ENCODE peak calls at places on chromosomes 13 and 19, in ten cellular contexts. One of them, this sample, is unnamed.

GRCh38 chr13:112741185-112741755 is 51.4 kb downstream of the ATP11A start:
- DNase-seq in Peyer's patch: no peak
- DNase-seq in tibial nerve: no peak
- DNase-seq in upper lobe of left lung: no peak
- DNase-seq in HepG2: no peak
- DNase-seq in IMR-90: no peak
- DNase-seq in transverse colon: no peak
- DNase-seq in heart left ventricle: no peak
- DNase-seq in lower leg skin: no peak
- DNase-seq in K562: no peak
- DNase-seq in this sample: no peak

GRCh38 chr13:59281453-59281852 is 882.3 kb downstream of the DIAPH3 start:
- DNase-seq in Peyer's patch: no peak
- DNase-seq in tibial nerve: no peak
- DNase-seq in lower leg skin: no peak
- DNase-seq in K562: no peak
- DNase-seq in heart left ventricle: no peak
- DNase-seq in IMR-90: no peak
- DNase-seq in upper lobe of left lung: no peak
- DNase-seq in transverse colon: no peak
- DNase-seq in HepG2: no peak
- DNase-seq in this sample: no peak

GRCh38 chr13:86846501-86846900 is 824.7 kb upstream of the SLITRK5 start:
- DNase-seq in heart left ventricle: no peak
- DNase-seq in tibial nerve: no peak
- DNase-seq in IMR-90: peak; percentile 12
- DNase-seq in K562: no peak
- DNase-seq in lower leg skin: no peak
- DNase-seq in Peyer's patch: no peak
- DNase-seq in transverse colon: no peak
- DNase-seq in upper lobe of left lung: no peak
- DNase-seq in HepG2: no peak
- DNase-seq in this sample: peak; percentile 40

GRCh38 chr13:47480941-47481340 is 520.1 kb downstream of the SUCLA2 start:
- DNase-seq in Peyer's patch: no peak
- DNase-seq in IMR-90: no peak
- DNase-seq in lower leg skin: no peak
- DNase-seq in K562: no peak
- DNase-seq in transverse colon: no peak
- DNase-seq in heart left ventricle: no peak
- DNase-seq in HepG2: no peak
- DNase-seq in tibial nerve: no peak
- DNase-seq in upper lobe of left lung: no peak
- DNase-seq in this sample: no peak

GRCh38 chr19:47269596-47269995 is 5.1 kb upstream of the INAFM1 start:
- DNase-seq in K562: no peak
- DNase-seq in transverse colon: no peak
- DNase-seq in tibial nerve: no peak
- DNase-seq in heart left ventricle: no peak
- DNase-seq in upper lobe of left lung: no peak
- DNase-seq in lower leg skin: no peak
- DNase-seq in HepG2: no peak
- DNase-seq in Peyer's patch: no peak
- DNase-seq in IMR-90: no peak
- DNase-seq in this sample: no peak

GRCh38 chr19:13984186-13984585 is 21.9 kb downstream of the RFX1 start:
- DNase-seq in lower leg skin: no peak
- DNase-seq in Peyer's patch: no peak
- DNase-seq in IMR-90: no peak
- DNase-seq in HepG2: no peak
- DNase-seq in tibial nerve: no peak
- DNase-seq in heart left ventricle: no peak
- DNase-seq in K562: no peak
- DNase-seq in transverse colon: no peak
- DNase-seq in upper lobe of left lung: no peak
- DNase-seq in this sample: no peak

GRCh38 chr13:31377946-31378345 is 178.2 kb downstream of the B3GLCT start:
- DNase-seq in tibial nerve: no peak
- DNase-seq in Peyer's patch: peak; percentile 67
- DNase-seq in K562: no peak
- DNase-seq in upper lobe of left lung: no peak
- DNase-seq in transverse colon: no peak
- DNase-seq in lower leg skin: no peak
- DNase-seq in IMR-90: no peak
- DNase-seq in HepG2: no peak
- DNase-seq in heart left ventricle: no peak
- DNase-seq in this sample: no peak

GRCh38 chr19:48724796-48725753 is 5.5 kb upstream of the MAMSTR start:
- DNase-seq in Peyer's patch: no peak
- DNase-seq in lower leg skin: peak; percentile 61
- DNase-seq in IMR-90: peak; percentile 93
- DNase-seq in HepG2: no peak
- DNase-seq in upper lobe of left lung: no peak
- DNase-seq in heart left ventricle: peak; percentile 75
- DNase-seq in K562: peak; percentile 79
- DNase-seq in transverse colon: peak; percentile 39
- DNase-seq in tibial nerve: no peak
- DNase-seq in this sample: peak; percentile 75

GRCh38 chr13:30623392-30623791 is 5.7 kb downstream of the USPL1 start:
- DNase-seq in IMR-90: no peak
- DNase-seq in tibial nerve: no peak
- DNase-seq in K562: no peak
- DNase-seq in upper lobe of left lung: no peak
- DNase-seq in lower leg skin: no peak
- DNase-seq in heart left ventricle: no peak
- DNase-seq in transverse colon: no peak
- DNase-seq in Peyer's patch: no peak
- DNase-seq in HepG2: no peak
- DNase-seq in this sample: no peak

GRCh38 chr13:48500652-48501197 is 32.2 kb downstream of the RCBTB2 start:
- DNase-seq in heart left ventricle: no peak
- DNase-seq in K562: no peak
- DNase-seq in tibial nerve: no peak
- DNase-seq in transverse colon: no peak
- DNase-seq in lower leg skin: no peak
- DNase-seq in IMR-90: peak; percentile 96
- DNase-seq in Peyer's patch: no peak
- DNase-seq in HepG2: peak; percentile 41
- DNase-seq in upper lobe of left lung: peak; percentile 70
- DNase-seq in this sample: peak; percentile 12

GRCh38 chr13:98998831-98999634 is 21.2 kb upstream of the DOCK9 start:
- DNase-seq in heart left ventricle: no peak
- DNase-seq in IMR-90: no peak
- DNase-seq in tibial nerve: no peak
- DNase-seq in transverse colon: no peak
- DNase-seq in K562: no peak
- DNase-seq in HepG2: no peak
- DNase-seq in upper lobe of left lung: no peak
- DNase-seq in lower leg skin: no peak
- DNase-seq in Peyer's patch: no peak
- DNase-seq in this sample: no peak

GRCh38 chr13:51233117-51233826 is 11.1 kb downstream of the FAM124A start:
- DNase-seq in K562: no peak
- DNase-seq in HepG2: no peak
- DNase-seq in tibial nerve: no peak
- DNase-seq in heart left ventricle: no peak
- DNase-seq in upper lobe of left lung: no peak
- DNase-seq in lower leg skin: no peak
- DNase-seq in Peyer's patch: no peak
- DNase-seq in IMR-90: no peak
- DNase-seq in transverse colon: no peak
- DNase-seq in this sample: no peak

GRCh38 chr13:33057019-33057785 is 41.0 kb downstream of the KL start:
- DNase-seq in lower leg skin: peak; percentile 29
- DNase-seq in K562: peak; percentile 14
- DNase-seq in IMR-90: peak; percentile 6
- DNase-seq in Peyer's patch: no peak
- DNase-seq in transverse colon: no peak
- DNase-seq in HepG2: peak; percentile 29
- DNase-seq in tibial nerve: peak; percentile 20
- DNase-seq in heart left ventricle: no peak
- DNase-seq in upper lobe of left lung: no peak
- DNase-seq in this sample: peak; percentile 15

GRCh38 chr13:99176309-99177276 is 24.1 kb upstream of the UBAC2 start:
- DNase-seq in tibial nerve: peak; percentile 36
- DNase-seq in Peyer's patch: peak; percentile 91
- DNase-seq in transverse colon: peak; percentile 81
- DNase-seq in K562: peak; percentile 74
- DNase-seq in lower leg skin: peak; percentile 65
- DNase-seq in HepG2: peak; percentile 58
- DNase-seq in upper lobe of left lung: peak; percentile 74
- DNase-seq in heart left ventricle: peak; percentile 71
- DNase-seq in IMR-90: peak; percentile 43
- DNase-seq in this sample: peak; percentile 86

GRCh38 chr19:18604820-18605159 is 1.8 kb downstream of the CRLF1 start:
- DNase-seq in heart left ventricle: no peak
- DNase-seq in K562: no peak
- DNase-seq in Peyer's patch: no peak
- DNase-seq in tibial nerve: no peak
- DNase-seq in transverse colon: no peak
- DNase-seq in upper lobe of left lung: no peak
- DNase-seq in HepG2: no peak
- DNase-seq in IMR-90: no peak
- DNase-seq in lower leg skin: no peak
- DNase-seq in this sample: no peak

GRCh38 chr13:44917589-44918322 is 71.5 kb downstream of the NUFIP1 start:
- DNase-seq in heart left ventricle: peak; percentile 97
- DNase-seq in lower leg skin: peak; percentile 95
- DNase-seq in upper lobe of left lung: peak; percentile 95
- DNase-seq in IMR-90: peak; percentile 97
- DNase-seq in K562: peak; percentile 79
- DNase-seq in Peyer's patch: peak; percentile 99
- DNase-seq in transverse colon: peak; percentile 98
- DNase-seq in tibial nerve: peak; percentile 92
- DNase-seq in HepG2: peak; percentile 92
- DNase-seq in this sample: peak; percentile 65
- TF ChIP-seq POLR2A in heart left ventricle: peak; percentile 42
- TF ChIP-seq POLR2A in lower leg skin: no peak
- TF ChIP-seq POLR2A in upper lobe of left lung: peak; percentile 72
- TF ChIP-seq POLR2A in IMR-90: no peak
- TF ChIP-seq POLR2A in K562: peak; percentile 68
- TF ChIP-seq POLR2A in Peyer's patch: no peak
- TF ChIP-seq POLR2A in transverse colon: no peak
- TF ChIP-seq POLR2A in tibial nerve: peak; percentile 89
- TF ChIP-seq POLR2A in HepG2: no peak
- TF ChIP-seq POLR2A in this sample: no peak

DNA sequence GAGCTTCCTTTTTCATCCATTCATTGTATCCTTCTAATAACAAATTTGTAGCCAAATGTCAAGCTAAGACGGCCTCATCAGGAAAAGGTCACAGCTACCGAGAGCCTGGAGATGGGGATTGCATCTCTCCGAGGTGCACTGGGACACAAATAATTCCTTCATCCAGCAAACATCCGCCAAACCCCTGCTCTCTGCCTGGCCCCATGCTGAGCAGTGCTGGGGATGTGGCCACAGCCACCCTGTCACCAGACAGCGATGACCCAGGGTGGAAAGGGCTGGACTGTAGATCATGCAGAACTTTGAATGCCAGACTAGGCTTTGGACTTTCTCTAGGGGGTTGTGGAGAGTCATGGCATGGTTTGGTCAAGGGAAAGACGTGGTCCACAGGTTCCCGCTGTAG is 1.9 kb downstream of the TOMM40 start:
- DNase-seq in K562: no peak
- DNase-seq in Peyer's patch: no peak
- DNase-seq in tibial nerve: no peak
- DNase-seq in lower leg skin: no peak
- DNase-seq in heart left ventricle: no peak
- DNase-seq in IMR-90: no peak
- DNase-seq in transverse colon: no peak
- DNase-seq in upper lobe of left lung: no peak
- DNase-seq in HepG2: no peak
- DNase-seq in this sample: no peak
- TF ChIP-seq POLR2A in K562: no peak
- TF ChIP-seq POLR2A in Peyer's patch: no peak
- TF ChIP-seq POLR2A in tibial nerve: no peak
- TF ChIP-seq POLR2A in lower leg skin: no peak
- TF ChIP-seq POLR2A in heart left ventricle: no peak
- TF ChIP-seq POLR2A in IMR-90: no peak
- TF ChIP-seq POLR2A in transverse colon: no peak
- TF ChIP-seq POLR2A in upper lobe of left lung: no peak
- TF ChIP-seq POLR2A in HepG2: no peak
- TF ChIP-seq POLR2A in this sample: no peak

GRCh38 chr13:21556051-21556450 is 47.9 kb downstream of the MICU2 start:
- DNase-seq in transverse colon: no peak
- DNase-seq in lower leg skin: no peak
- DNase-seq in upper lobe of left lung: no peak
- DNase-seq in tibial nerve: no peak
- DNase-seq in K562: no peak
- DNase-seq in heart left ventricle: no peak
- DNase-seq in HepG2: no peak
- DNase-seq in Peyer's patch: no peak
- DNase-seq in IMR-90: no peak
- DNase-seq in this sample: no peak
- TF ChIP-seq POLR2A in transverse colon: no peak
- TF ChIP-seq POLR2A in lower leg skin: no peak
- TF ChIP-seq POLR2A in upper lobe of left lung: no peak
- TF ChIP-seq POLR2A in tibial nerve: no peak
- TF ChIP-seq POLR2A in K562: no peak
- TF ChIP-seq POLR2A in heart left ventricle: no peak
- TF ChIP-seq POLR2A in HepG2: no peak
- TF ChIP-seq POLR2A in Peyer's patch: no peak
- TF ChIP-seq POLR2A in IMR-90: no peak
- TF ChIP-seq POLR2A in this sample: no peak

GRCh38 chr19:42313840-42314755 is 989 bp downstream of the TMEM145 start:
- DNase-seq in K562: no peak
- DNase-seq in Peyer's patch: no peak
- DNase-seq in upper lobe of left lung: no peak
- DNase-seq in IMR-90: no peak
- DNase-seq in HepG2: no peak
- DNase-seq in tibial nerve: no peak
- DNase-seq in heart left ventricle: no peak
- DNase-seq in transverse colon: no peak
- DNase-seq in lower leg skin: no peak
- DNase-seq in this sample: no peak

GRCh38 chr19:42313096-42313839 is at the start of gene TMEM145:
- DNase-seq in HepG2: no peak
- DNase-seq in upper lobe of left lung: no peak
- DNase-seq in heart left ventricle: peak; percentile 52
- DNase-seq in tibial nerve: no peak
- DNase-seq in Peyer's patch: no peak
- DNase-seq in IMR-90: peak; percentile 52
- DNase-seq in transverse colon: peak; percentile 41
- DNase-seq in K562: peak; percentile 85
- DNase-seq in lower leg skin: no peak
- DNase-seq in this sample: peak; percentile 92

GRCh38 chr19:42317535-42317934 is 4.4 kb downstream of the TMEM145 start:
- DNase-seq in K562: no peak
- DNase-seq in Peyer's patch: no peak
- DNase-seq in heart left ventricle: no peak
- DNase-seq in HepG2: no peak
- DNase-seq in upper lobe of left lung: no peak
- DNase-seq in transverse colon: no peak
- DNase-seq in tibial nerve: no peak
- DNase-seq in lower leg skin: no peak
- DNase-seq in IMR-90: no peak
- DNase-seq in this sample: no peak

GRCh38 chr19:42315024-42315423 is 1.9 kb downstream of the TMEM145 start:
- DNase-seq in Peyer's patch: no peak
- DNase-seq in transverse colon: no peak
- DNase-seq in lower leg skin: no peak
- DNase-seq in K562: no peak
- DNase-seq in IMR-90: no peak
- DNase-seq in HepG2: no peak
- DNase-seq in heart left ventricle: no peak
- DNase-seq in tibial nerve: no peak
- DNase-seq in upper lobe of left lung: no peak
- DNase-seq in this sample: no peak

GRCh38 chr19:42316223-42317211 is 3.4 kb downstream of the TMEM145 start:
- DNase-seq in Peyer's patch: peak; percentile 66
- DNase-seq in heart left ventricle: no peak
- DNase-seq in tibial nerve: no peak
- DNase-seq in IMR-90: peak; percentile 21
- DNase-seq in HepG2: peak; percentile 46
- DNase-seq in K562: peak; percentile 54
- DNase-seq in upper lobe of left lung: peak; percentile 51
- DNase-seq in lower leg skin: no peak
- DNase-seq in transverse colon: peak; percentile 42
- DNase-seq in this sample: peak; percentile 82
- TF ChIP-seq POLR2A in Peyer's patch: no peak
- TF ChIP-seq POLR2A in heart left ventricle: no peak
- TF ChIP-seq POLR2A in tibial nerve: no peak
- TF ChIP-seq POLR2A in IMR-90: no peak
- TF ChIP-seq POLR2A in HepG2: no peak
- TF ChIP-seq POLR2A in K562: no peak
- TF ChIP-seq POLR2A in upper lobe of left lung: no peak
- TF ChIP-seq POLR2A in lower leg skin: no peak
- TF ChIP-seq POLR2A in transverse colon: no peak
- TF ChIP-seq POLR2A in this sample: peak; percentile 39